ENCODE peak calls at places on chromosome 19, in four cellular contexts. One of them, this sample, is unnamed.

GRCh38 chr19:16463991-16464575 is 7.7 kb downstream of the EPS15L1 start:
- DNase-seq in activated naive CD4-positive, alpha-beta T cell treated with Interleukin-2 at 50 U/mL for 16 hours: no peak
- DNase-seq in midbrain: no peak
- DNase-seq in hippocampal formation: no peak
- DNase-seq in this sample: no peak

GRCh38 chr19:32200312-32201038 is 144.9 kb upstream of the ZNF507 start:
- DNase-seq in activated naive CD4-positive, alpha-beta T cell treated with Interleukin-2 at 50 U/mL for 16 hours: no peak
- DNase-seq in midbrain: peak
- DNase-seq in hippocampal formation: peak
- DNase-seq in this sample: no peak

GRCh38 chr19:43470288-43470687 is 4.9 kb upstream of the LYPD3 start:
- DNase-seq in activated naive CD4-positive, alpha-beta T cell treated with Interleukin-2 at 50 U/mL for 16 hours: no peak
- DNase-seq in midbrain: no peak
- DNase-seq in hippocampal formation: no peak
- DNase-seq in this sample: no peak

GRCh38 chr19:16367269-16367683 is 42.6 kb downstream of the KLF2 start:
- DNase-seq in activated naive CD4-positive, alpha-beta T cell treated with Interleukin-2 at 50 U/mL for 16 hours: peak
- DNase-seq in midbrain: no peak
- DNase-seq in hippocampal formation: no peak
- DNase-seq in this sample: no peak

GRCh38 chr19:5038631-5039271 is 69.8 kb downstream of the KDM4B start:
- DNase-seq in activated naive CD4-positive, alpha-beta T cell treated with Interleukin-2 at 50 U/mL for 16 hours: no peak
- DNase-seq in midbrain: peak
- DNase-seq in hippocampal formation: no peak
- DNase-seq in this sample: peak

GRCh38 chr19:1102407-1103106 is 1.2 kb upstream of the GPX4 start:
- DNase-seq in activated naive CD4-positive, alpha-beta T cell treated with Interleukin-2 at 50 U/mL for 16 hours: peak
- DNase-seq in midbrain: no peak
- DNase-seq in hippocampal formation: no peak
- DNase-seq in this sample: no peak

GRCh38 chr19:29329460-29330134 is 116.6 kb upstream of the UQCRFS1 start:
- DNase-seq in activated naive CD4-positive, alpha-beta T cell treated with Interleukin-2 at 50 U/mL for 16 hours: no peak
- DNase-seq in midbrain: no peak
- DNase-seq in hippocampal formation: no peak
- DNase-seq in this sample: peak

GRCh38 chr19:39407644-39408391 is 1.2 kb downstream of the ZFP36 start:
- DNase-seq in activated naive CD4-positive, alpha-beta T cell treated with Interleukin-2 at 50 U/mL for 16 hours: peak
- DNase-seq in midbrain: no peak
- DNase-seq in hippocampal formation: no peak
- DNase-seq in this sample: peak

GRCh38 chr19:52935434-52935833 is 12.2 kb upstream of the ZNF888 start:
- DNase-seq in activated naive CD4-positive, alpha-beta T cell treated with Interleukin-2 at 50 U/mL for 16 hours: no peak
- DNase-seq in midbrain: no peak
- DNase-seq in hippocampal formation: no peak
- DNase-seq in this sample: no peak

GRCh38 chr19:6740589-6741348 is 1.3 kb downstream of the TRIP10 start:
- DNase-seq in activated naive CD4-positive, alpha-beta T cell treated with Interleukin-2 at 50 U/mL for 16 hours: peak
- DNase-seq in midbrain: peak
- DNase-seq in hippocampal formation: no peak
- DNase-seq in this sample: peak

GRCh38 chr19:14561832-14562351 is 10.0 kb downstream of the NDUFB7 start:
- DNase-seq in activated naive CD4-positive, alpha-beta T cell treated with Interleukin-2 at 50 U/mL for 16 hours: no peak
- DNase-seq in midbrain: peak
- DNase-seq in hippocampal formation: peak
- DNase-seq in this sample: no peak

GRCh38 chr19:51127755-51128154 is 3.0 kb downstream of the SIGLEC9 start:
- DNase-seq in activated naive CD4-positive, alpha-beta T cell treated with Interleukin-2 at 50 U/mL for 16 hours: no peak
- DNase-seq in midbrain: peak
- DNase-seq in hippocampal formation: peak
- DNase-seq in this sample: no peak

GRCh38 chr19:34124828-34125227 is 47.5 kb upstream of the LSM14A start:
- DNase-seq in activated naive CD4-positive, alpha-beta T cell treated with Interleukin-2 at 50 U/mL for 16 hours: no peak
- DNase-seq in midbrain: no peak
- DNase-seq in hippocampal formation: no peak
- DNase-seq in this sample: no peak

GRCh38 chr19:13212759-13213330 is 62.6 kb downstream of the IER2 start:
- DNase-seq in activated naive CD4-positive, alpha-beta T cell treated with Interleukin-2 at 50 U/mL for 16 hours: peak
- DNase-seq in midbrain: no peak
- DNase-seq in hippocampal formation: no peak
- DNase-seq in this sample: peak

GRCh38 chr19:52689804-52690394 is 44.9 kb downstream of the ZNF611 start:
- DNase-seq in activated naive CD4-positive, alpha-beta T cell treated with Interleukin-2 at 50 U/mL for 16 hours: peak
- DNase-seq in midbrain: peak
- DNase-seq in hippocampal formation: no peak
- DNase-seq in this sample: peak